ENCODE peak calls at places on chromosomes 1 and 21, in nine cellular contexts. Q is HFFc6; Y is activated CD4-positive, CD25-positive, alpha-beta regulatory T cell; F is M059J; O is hepatocyte; D is GM18507; N is germinal center; V is naive thymus-derived CD4-positive, alpha-beta T cell; B is left colon. C is an unnamed sample.

GRCh38 chr1:77899647-77900320 is 11.4 kb downstream of the NEXN start:
- DNase-seq in D (no peak), O (no peak), B (no peak), F (peak; percentile 59), Q (no peak), V (no peak), Y (no peak), N (no peak), C (no peak)

GRCh38 chr21:27719226-27719625 is 752.3 kb upstream of the ADAMTS5 start:
- DNase-seq in D (no peak), N (no peak), Y (no peak), F (no peak), O (no peak), V (no peak), Q (no peak), B (no peak), C (no peak)

GRCh38 chr1:84298336-84298687 is 3.2 kb upstream of the SAMD13 start:
- DNase-seq in Q (no peak), B (peak; percentile 53), N (peak; percentile 76), Y (peak; percentile 7), V (peak; percentile 40), D (peak; percentile 22), F (peak; percentile 52), O (peak; percentile 68), C (peak; percentile 11)

GRCh38 chr1:201503397-201504176 is 3.3 kb downstream of the CSRP1 start:
- DNase-seq in F (peak; percentile 95), N (no peak), V (no peak), O (peak; percentile 92), B (no peak), Q (peak; percentile 92), Y (no peak), D (no peak), C (no peak)

GRCh38 chr1:64956733-64957441 is 9.5 kb downstream of the JAK1 start:
- DNase-seq in F (no peak), N (peak; percentile 70), D (peak; percentile 73), V (no peak), O (no peak), Q (no peak), B (no peak), Y (no peak), C (no peak)

GRCh38 chr1:218671573-218671972 is 326.4 kb downstream of the TGFB2 start:
- DNase-seq in V (no peak), D (no peak), O (peak; percentile 14), Y (no peak), B (no peak), Q (no peak), F (no peak), N (no peak), C (no peak)

GRCh38 chr1:199075792-199076191 is 437.0 kb downstream of the PTPRC start:
- DNase-seq in Q (no peak), O (no peak), N (no peak), F (no peak), B (no peak), Y (no peak), V (no peak), D (no peak), C (no peak)

GRCh38 chr1:227944931-227945890 is 2.5 kb downstream of the WNT9A start:
- DNase-seq in N (peak; percentile 1), O (peak; percentile 44), D (no peak), Q (no peak), F (no peak), B (no peak), Y (no peak), V (no peak), C (peak; percentile 3)

GRCh38 chr1:114034561-114035303 is 55.5 kb downstream of the OLFML3 start:
- DNase-seq in D (no peak), B (no peak), V (no peak), O (no peak), Y (no peak), N (no peak), F (no peak), Q (no peak), C (no peak)

GRCh38 chr1:246784621-246785535 is 60.7 kb downstream of the SCCPDH start:
- DNase-seq in O (no peak), V (no peak), D (no peak), Q (peak; percentile 48), F (peak; percentile 15), Y (no peak), N (peak; percentile 16), B (no peak), C (no peak)

GRCh38 chr1:79497193-79497773 is 490.8 kb upstream of the ADGRL4 start:
- DNase-seq in V (no peak), D (peak; percentile 22), N (peak; percentile 17), B (no peak), F (peak; percentile 14), Y (no peak), O (peak; percentile 62), Q (peak; percentile 48), C (peak; percentile 62)

GRCh38 chr1:78716186-78716585 is 66.6 kb downstream of the IFI44 start:
- DNase-seq in F (peak; percentile 38), D (no peak), N (no peak), Y (no peak), B (no peak), O (no peak), Q (peak; percentile 44), V (no peak), C (no peak)

GRCh38 chr21:42779431-42779861 is 99.9 kb downstream of the WDR4 start:
- DNase-seq in F (no peak), V (no peak), B (no peak), Q (no peak), Y (no peak), D (no peak), N (no peak), O (no peak), C (no peak)

GRCh38 chr1:3555131-3555920 is 56.0 kb downstream of the MEGF6 start:
- DNase-seq in B (no peak), V (no peak), O (no peak), Y (no peak), N (no peak), D (no peak), Q (no peak), F (no peak), C (no peak)

GRCh38 chr1:183218981-183219621 is 33.0 kb downstream of the LAMC2 start:
- DNase-seq in O (peak; percentile 69), D (no peak), Y (no peak), N (no peak), B (peak; percentile 71), Q (no peak), V (peak; percentile 85), F (no peak), C (peak; percentile 89)

GRCh38 chr1:171431994-171432393 is 53.3 kb upstream of the PRRC2C start:
- DNase-seq in N (no peak), V (no peak), Q (no peak), D (no peak), F (no peak), O (no peak), Y (no peak), B (no peak), C (no peak)

GRCh38 chr21:44294391-44295162 is 5.3 kb upstream of the PFKL start:
- DNase-seq in B (no peak), Q (peak; percentile 8), Y (no peak), D (no peak), V (no peak), O (no peak), N (no peak), F (peak; percentile 42), C (no peak)

GRCh38 chr1:172360511-172360910 is 60.0 kb upstream of the C1orf105 start:
- DNase-seq in N (no peak), B (no peak), D (no peak), V (no peak), O (no peak), Y (no peak), Q (no peak), F (peak; percentile 31), C (no peak)

GRCh38 chr1:38452246-38452645 is 405.7 kb upstream of the POU3F1 start:
- DNase-seq in O (no peak), V (no peak), N (no peak), Y (no peak), Q (no peak), D (no peak), B (no peak), F (no peak), C (no peak)

GRCh38 chr1:110673197-110673701 is 1.5 kb downstream of the KCNA3 start:
- DNase-seq in B (no peak), O (no peak), Q (no peak), N (no peak), V (peak; percentile 16), F (no peak), Y (no peak), D (no peak), C (peak; percentile 23)

GRCh38 chr1:198657550-198658064 is 18.8 kb downstream of the PTPRC start:
- DNase-seq in N (no peak), V (peak; percentile 68), O (peak; percentile 59), D (no peak), B (no peak), Q (peak; percentile 99), Y (no peak), F (peak; percentile 99), C (peak; percentile 27)

GRCh38 chr21:39182484-39183271 is 573 bp downstream of the PSMG1 start:
- DNase-seq in B (peak; percentile 29), Q (peak; percentile 20), N (no peak), Y (peak; percentile 5), O (no peak), V (no peak), F (peak; percentile 45), D (no peak), C (peak; percentile 39)

GRCh38 chr1:207815913-207816312 is 64.1 kb downstream of the CD46 start:
- DNase-seq in B (no peak), D (no peak), Q (peak; percentile 53), F (peak; percentile 89), O (no peak), V (no peak), Y (peak; percentile 10), N (no peak), C (no peak)

GRCh38 chr1:226497991-226498689 is 50.4 kb upstream of the STUM start:
- DNase-seq in Y (no peak), B (no peak), N (no peak), O (no peak), F (no peak), V (no peak), Q (no peak), D (no peak), C (no peak)